ENCODE peak calls at places on chromosomes 13 and 19, in five cellular contexts. M, H, N, L and A are unnamed samples.

GRCh38 chr13:114019367-114019766 is 45.5 kb upstream of the C13orf46 start:
- DNase-seq in M (peak), H (no peak), N (no peak), L (no peak), A (no peak)

GRCh38 chr13:46666727-46667456 is 113.9 kb downstream of the LRCH1 start:
- DNase-seq in M (no peak), H (no peak), N (no peak), L (no peak), A (no peak)

GRCh38 chr13:102017248-102017647 is 384.6 kb downstream of the FGF14 start:
- DNase-seq in M (no peak), H (no peak), N (no peak), L (no peak), A (no peak)

GRCh38 chr19:49560358-49560900 is 19.9 kb downstream of the NOSIP start:
- DNase-seq in M (no peak), H (no peak), N (no peak), L (peak), A (peak)

GRCh38 chr13:22717036-22717435 is 463.7 kb upstream of the SGCG start:
- DNase-seq in M (no peak), H (no peak), N (no peak), L (no peak), A (peak)

GRCh38 chr13:29802621-29803020 is 47.8 kb downstream of the UBL3 start:
- DNase-seq in M (no peak), H (no peak), N (no peak), L (no peak), A (no peak)

GRCh38 chr13:101869553-101869952 is 417.1 kb downstream of the ITGBL1 start:
- DNase-seq in M (no peak), H (no peak), N (no peak), L (no peak), A (no peak)

GRCh38 chr19:41112728-41113290 is 1.4 kb upstream of the CYP2F1 start:
- DNase-seq in M (no peak), H (no peak), N (no peak), L (no peak), A (no peak)

GRCh38 chr13:57787058-57787791 is 155.7 kb downstream of the PCDH17 start:
- DNase-seq in M (no peak), H (no peak), N (no peak), L (no peak), A (no peak)

GRCh38 chr19:6510618-6511017 is 8.5 kb upstream of the TUBB4A start:
- DNase-seq in M (no peak), H (no peak), N (no peak), L (no peak), A (no peak)

GRCh38 chr13:29849071-29849541 is 1.3 kb downstream of the UBL3 start:
- DNase-seq in M (peak), H (no peak), N (no peak), L (no peak), A (no peak)